ENCODE peak calls at places on chromosomes 5 and 9, in ten cellular contexts. One of them, this sample, is unnamed.

GRCh38 chr9:97293207-97293721 is 14.2 kb upstream of the CCDC180 start:
- DNase-seq in AG08396: no peak
- DNase-seq in SIG-M5: no peak
- DNase-seq in type B pancreatic cell: no peak
- DNase-seq in naive thymus-derived CD8-positive, alpha-beta T cell: no peak
- DNase-seq in upper lobe of right lung: no peak
- DNase-seq in NCI-H446: no peak
- DNase-seq in neural crest cell: no peak
- DNase-seq in GM12865: no peak
- DNase-seq in stimulated activated CD8-positive, alpha-beta memory T cell treated with anti-CD3 and anti-CD28 coated beads, Interleukin-12 subunit alpha, Interleukin-12 subunit beta, amount 100 ng/mL, for 4 hours: no peak
- DNase-seq in this sample: peak

GRCh38 chr9:135893104-135893503 is 14.2 kb downstream of the CAMSAP1 start:
- DNase-seq in AG08396: no peak
- DNase-seq in SIG-M5: no peak
- DNase-seq in type B pancreatic cell: no peak
- DNase-seq in naive thymus-derived CD8-positive, alpha-beta T cell: no peak
- DNase-seq in upper lobe of right lung: no peak
- DNase-seq in NCI-H446: no peak
- DNase-seq in neural crest cell: no peak
- DNase-seq in GM12865: no peak
- DNase-seq in stimulated activated CD8-positive, alpha-beta memory T cell treated with anti-CD3 and anti-CD28 coated beads, Interleukin-12 subunit alpha, Interleukin-12 subunit beta, amount 100 ng/mL, for 4 hours: no peak
- DNase-seq in this sample: no peak

GRCh38 chr9:136759001-136759400 is 958 bp upstream of the LCN8 start:
- DNase-seq in AG08396: no peak
- DNase-seq in SIG-M5: no peak
- DNase-seq in type B pancreatic cell: no peak
- DNase-seq in naive thymus-derived CD8-positive, alpha-beta T cell: no peak
- DNase-seq in upper lobe of right lung: no peak
- DNase-seq in NCI-H446: no peak
- DNase-seq in neural crest cell: no peak
- DNase-seq in GM12865: no peak
- DNase-seq in stimulated activated CD8-positive, alpha-beta memory T cell treated with anti-CD3 and anti-CD28 coated beads, Interleukin-12 subunit alpha, Interleukin-12 subunit beta, amount 100 ng/mL, for 4 hours: no peak
- DNase-seq in this sample: no peak

GRCh38 chr5:52283221-52283620 is 504.5 kb upstream of the ITGA1 start:
- DNase-seq in AG08396: no peak
- DNase-seq in SIG-M5: no peak
- DNase-seq in type B pancreatic cell: no peak
- DNase-seq in naive thymus-derived CD8-positive, alpha-beta T cell: no peak
- DNase-seq in upper lobe of right lung: no peak
- DNase-seq in NCI-H446: peak
- DNase-seq in neural crest cell: no peak
- DNase-seq in GM12865: no peak
- DNase-seq in stimulated activated CD8-positive, alpha-beta memory T cell treated with anti-CD3 and anti-CD28 coated beads, Interleukin-12 subunit alpha, Interleukin-12 subunit beta, amount 100 ng/mL, for 4 hours: no peak
- DNase-seq in this sample: no peak

GRCh38 chr5:154712518-154713437 is 42.4 kb upstream of the LARP1 start:
- DNase-seq in AG08396: no peak
- DNase-seq in SIG-M5: no peak
- DNase-seq in type B pancreatic cell: no peak
- DNase-seq in naive thymus-derived CD8-positive, alpha-beta T cell: no peak
- DNase-seq in upper lobe of right lung: peak
- DNase-seq in NCI-H446: no peak
- DNase-seq in neural crest cell: no peak
- DNase-seq in GM12865: no peak
- DNase-seq in stimulated activated CD8-positive, alpha-beta memory T cell treated with anti-CD3 and anti-CD28 coated beads, Interleukin-12 subunit alpha, Interleukin-12 subunit beta, amount 100 ng/mL, for 4 hours: no peak
- DNase-seq in this sample: no peak

GRCh38 chr9:13122756-13123369 is 156.6 kb downstream of the MPDZ start:
- DNase-seq in AG08396: no peak
- DNase-seq in SIG-M5: no peak
- DNase-seq in type B pancreatic cell: no peak
- DNase-seq in naive thymus-derived CD8-positive, alpha-beta T cell: no peak
- DNase-seq in upper lobe of right lung: no peak
- DNase-seq in NCI-H446: no peak
- DNase-seq in neural crest cell: no peak
- DNase-seq in GM12865: no peak
- DNase-seq in stimulated activated CD8-positive, alpha-beta memory T cell treated with anti-CD3 and anti-CD28 coated beads, Interleukin-12 subunit alpha, Interleukin-12 subunit beta, amount 100 ng/mL, for 4 hours: no peak
- DNase-seq in this sample: no peak

GRCh38 chr5:124056326-124057160 is 544.6 kb downstream of the CSNK1G3 start:
- DNase-seq in AG08396: no peak
- DNase-seq in SIG-M5: no peak
- DNase-seq in type B pancreatic cell: no peak
- DNase-seq in naive thymus-derived CD8-positive, alpha-beta T cell: no peak
- DNase-seq in upper lobe of right lung: peak
- DNase-seq in NCI-H446: no peak
- DNase-seq in neural crest cell: no peak
- DNase-seq in GM12865: peak
- DNase-seq in stimulated activated CD8-positive, alpha-beta memory T cell treated with anti-CD3 and anti-CD28 coated beads, Interleukin-12 subunit alpha, Interleukin-12 subunit beta, amount 100 ng/mL, for 4 hours: no peak
- DNase-seq in this sample: peak

GRCh38 chr9:17402309-17402708 is 176.6 kb upstream of the SH3GL2 start:
- DNase-seq in AG08396: no peak
- DNase-seq in SIG-M5: no peak
- DNase-seq in type B pancreatic cell: no peak
- DNase-seq in naive thymus-derived CD8-positive, alpha-beta T cell: no peak
- DNase-seq in upper lobe of right lung: no peak
- DNase-seq in NCI-H446: no peak
- DNase-seq in neural crest cell: no peak
- DNase-seq in GM12865: peak
- DNase-seq in stimulated activated CD8-positive, alpha-beta memory T cell treated with anti-CD3 and anti-CD28 coated beads, Interleukin-12 subunit alpha, Interleukin-12 subunit beta, amount 100 ng/mL, for 4 hours: no peak
- DNase-seq in this sample: peak

GRCh38 chr5:127243011-127243410 is 47.6 kb upstream of the MEGF10 start:
- DNase-seq in AG08396: no peak
- DNase-seq in SIG-M5: no peak
- DNase-seq in type B pancreatic cell: no peak
- DNase-seq in naive thymus-derived CD8-positive, alpha-beta T cell: no peak
- DNase-seq in upper lobe of right lung: no peak
- DNase-seq in NCI-H446: no peak
- DNase-seq in neural crest cell: no peak
- DNase-seq in GM12865: no peak
- DNase-seq in stimulated activated CD8-positive, alpha-beta memory T cell treated with anti-CD3 and anti-CD28 coated beads, Interleukin-12 subunit alpha, Interleukin-12 subunit beta, amount 100 ng/mL, for 4 hours: no peak
- DNase-seq in this sample: no peak

GRCh38 chr9:97938081-97938644 is at the start of gene HEMGN:
- DNase-seq in AG08396: no peak
- DNase-seq in SIG-M5: no peak
- DNase-seq in type B pancreatic cell: no peak
- DNase-seq in naive thymus-derived CD8-positive, alpha-beta T cell: peak
- DNase-seq in upper lobe of right lung: no peak
- DNase-seq in NCI-H446: no peak
- DNase-seq in neural crest cell: no peak
- DNase-seq in GM12865: peak
- DNase-seq in stimulated activated CD8-positive, alpha-beta memory T cell treated with anti-CD3 and anti-CD28 coated beads, Interleukin-12 subunit alpha, Interleukin-12 subunit beta, amount 100 ng/mL, for 4 hours: no peak
- DNase-seq in this sample: peak

GRCh38 chr5:158958048-158958994 is 141.4 kb downstream of the EBF1 start:
- DNase-seq in AG08396: no peak
- DNase-seq in SIG-M5: no peak
- DNase-seq in type B pancreatic cell: no peak
- DNase-seq in naive thymus-derived CD8-positive, alpha-beta T cell: no peak
- DNase-seq in upper lobe of right lung: no peak
- DNase-seq in NCI-H446: no peak
- DNase-seq in neural crest cell: no peak
- DNase-seq in GM12865: peak
- DNase-seq in stimulated activated CD8-positive, alpha-beta memory T cell treated with anti-CD3 and anti-CD28 coated beads, Interleukin-12 subunit alpha, Interleukin-12 subunit beta, amount 100 ng/mL, for 4 hours: no peak
- DNase-seq in this sample: no peak

GRCh38 chr9:41229408-41230401 is 40.6 kb upstream of the ZNG1F start:
- DNase-seq in AG08396: peak
- DNase-seq in SIG-M5: no peak
- DNase-seq in type B pancreatic cell: no peak
- DNase-seq in naive thymus-derived CD8-positive, alpha-beta T cell: no peak
- DNase-seq in upper lobe of right lung: peak
- DNase-seq in NCI-H446: no peak
- DNase-seq in neural crest cell: no peak
- DNase-seq in GM12865: peak
- DNase-seq in stimulated activated CD8-positive, alpha-beta memory T cell treated with anti-CD3 and anti-CD28 coated beads, Interleukin-12 subunit alpha, Interleukin-12 subunit beta, amount 100 ng/mL, for 4 hours: no peak
- DNase-seq in this sample: peak